ENCODE peak calls at places on chromosomes 6 and 20, in five cellular contexts. T, Y, V, D and S are unnamed samples.

GRCh38 chr6:70312165-70312564 is 9.3 kb upstream of the COL9A1 start:
- DNase-seq in T (peak), D (peak), Y (no peak), V (peak), S (no peak)

GRCh38 chr6:26055670-26056582 is 31.3 kb upstream of the HFE start:
- DNase-seq in T (peak), D (peak), V (peak), Y (peak), S (peak)

GRCh38 chr6:152575621-152576150 is 61.5 kb downstream of the SYNE1 start:
- DNase-seq in V (no peak), Y (no peak), T (no peak), D (no peak), S (no peak)

GRCh38 chr20:57251344-57251743 is 15.1 kb downstream of the BMP7 start:
- DNase-seq in Y (no peak), D (no peak), T (peak), V (no peak), S (no peak)

GRCh38 chr20:44003609-44004008 is 89.0 kb downstream of the TOX2 start:
- DNase-seq in D (no peak), Y (no peak), T (no peak), V (no peak), S (no peak)

GRCh38 chr20:43975096-43975768 is 60.6 kb downstream of the TOX2 start:
- DNase-seq in V (peak), Y (no peak), T (peak), D (peak), S (no peak)

GRCh38 chr6:33217681-33218080 is 9.4 kb downstream of the RING1 start:
- DNase-seq in V (no peak), Y (no peak), T (no peak), D (no peak), S (no peak)

GRCh38 chr6:30682181-30683117 is 4.0 kb downstream of the PPP1R18 start:
- DNase-seq in V (no peak), T (peak), Y (no peak), D (peak), S (peak)

GRCh38 chr6:7727951-7728854 is 2.3 kb downstream of the BMP6 start:
- DNase-seq in Y (peak), D (no peak), V (no peak), T (no peak), S (no peak)

GRCh38 chr6:21664263-21665081 is 70.9 kb downstream of the SOX4 start:
- DNase-seq in T (no peak), Y (peak), D (no peak), V (no peak), S (no peak)

GRCh38 chr6:159267165-159267564 is 98.0 kb downstream of the FNDC1 start:
- DNase-seq in T (peak), D (no peak), Y (peak), V (no peak), S (no peak)

GRCh38 chr6:124356276-124356810 is 552.7 kb downstream of the NKAIN2 start:
- DNase-seq in T (no peak), D (no peak), Y (no peak), V (no peak), S (no peak)

GRCh38 chr6:124007915-124008688 is 204.4 kb downstream of the NKAIN2 start:
- DNase-seq in V (no peak), D (no peak), Y (no peak), T (no peak), S (no peak)

GRCh38 chr20:58650181-58650775 is 805 bp upstream of the STX16 start:
- DNase-seq in D (no peak), V (no peak), Y (peak), T (no peak), S (no peak)

GRCh38 chr6:149213829-149214228 is 103.7 kb upstream of the TAB2 start:
- DNase-seq in D (no peak), T (no peak), V (no peak), Y (no peak), S (no peak)

GRCh38 chr6:3997144-3997770 is 81.7 kb downstream of the FAM217A start:
- DNase-seq in V (peak), D (no peak), T (no peak), Y (no peak), S (no peak)

GRCh38 chr20:62489186-62489939 is 13.6 kb upstream of the GATA5 start:
- DNase-seq in T (peak), Y (no peak), D (no peak), V (no peak), S (no peak)

GRCh38 chr6:98787961-98788360 is 46.4 kb upstream of the POU3F2 start:
- DNase-seq in D (no peak), T (no peak), Y (no peak), V (no peak), S (no peak)

GRCh38 chr20:34744847-34745246 is 40.7 kb downstream of the TP53INP2 start:
- DNase-seq in D (no peak), T (no peak), V (no peak), Y (no peak), S (no peak)

GRCh38 chr20:35478804-35479472 is 23.5 kb downstream of the CEP250 start:
- DNase-seq in D (no peak), V (no peak), T (no peak), Y (no peak), S (no peak)

GRCh38 chr6:11712760-11713159 is 65.8 kb downstream of the ADTRP start:
- DNase-seq in Y (no peak), V (no peak), D (no peak), T (no peak), S (no peak)

GRCh38 chr6:167806061-167806700 is 20.5 kb upstream of the AFDN start:
- DNase-seq in D (no peak), T (no peak), V (no peak), Y (no peak), S (no peak)